ENCODE peak calls at places on chromosomes 6 and 20, in six cellular contexts. V is iPS-NIHi11; A is stimulated activated CD8-positive, alpha-beta memory T cell treated with anti-CD3 and anti-CD28 coated beads, Interleukin-4, amount 100 ng/mL, for 1 hour; J is GM03348; R is EL; K is islet precursor cell. M is an unnamed sample.

GRCh38 chr20:16752901-16753300 is 4.7 kb downstream of the OTOR start:
- DNase-seq in V (no peak), A (no peak), J (no peak), R (no peak), K (no peak), M (no peak)

GRCh38 chr6:135534773-135535380 is 37.3 kb upstream of the AHI1 start:
- DNase-seq in V (no peak), A (no peak), J (peak; percentile 59), R (peak; percentile 69), K (no peak), M (no peak)

GRCh38 chr6:41577865-41578713 is 31.9 kb downstream of the FOXP4 start:
- DNase-seq in V (peak; percentile 85), A (no peak), J (peak; percentile 62), R (peak; percentile 55), K (peak; percentile 89), M (no peak)

GRCh38 chr20:54397292-54398155 is 77.9 kb upstream of the DOK5 start:
- DNase-seq in V (no peak), A (no peak), J (no peak), R (no peak), K (no peak), M (no peak)

GRCh38 chr20:10379761-10380160 is 54.3 kb downstream of the MKKS start:
- DNase-seq in V (no peak), A (no peak), J (no peak), R (no peak), K (no peak), M (no peak)

GRCh38 chr6:119161450-119161849 is 83.0 kb upstream of the FAM184A start:
- DNase-seq in V (no peak), A (no peak), J (no peak), R (no peak), K (no peak), M (no peak)

GRCh38 chr6:151350442-151351145 is 40.8 kb downstream of the ZBTB2 start:
- DNase-seq in V (no peak), A (no peak), J (no peak), R (no peak), K (no peak), M (no peak)

GRCh38 chr6:86966271-86966670 is 28.9 kb downstream of the HTR1E start:
- DNase-seq in V (no peak), A (no peak), J (no peak), R (no peak), K (no peak), M (no peak)

GRCh38 chr20:49821850-49822249 is 9.2 kb downstream of the SLC9A8 start:
- DNase-seq in V (no peak), A (no peak), J (peak; percentile 82), R (peak; percentile 68), K (peak; percentile 26), M (no peak)

GRCh38 chr20:10788877-10789276 is 115.1 kb upstream of the JAG1 start:
- DNase-seq in V (no peak), A (no peak), J (no peak), R (no peak), K (no peak), M (no peak)

M was measured in cortex of kidney.